ENCODE peak calls at places on chromosomes 5 and 9, in nine cellular contexts. O is effector memory CD4-positive, alpha-beta T cell; S is upper lobe of right lung; D is PC-3; C is stomach; H is pancreas; P is psoas muscle; Y is RWPE1; T is heart left ventricle. F is an unnamed sample.

GRCh38 chr9:33620738-33621439 is 96.8 kb downstream of the ANKRD18B start:
- DNase-seq in O (no peak), S (no peak), D (peak), C (no peak), H (no peak), P (no peak), Y (peak), T (no peak), F (no peak)

GRCh38 chr5:128572546-128573339 is 34.7 kb upstream of the FBN2 start:
- DNase-seq in O (no peak), S (no peak), D (peak), C (no peak), H (no peak), P (no peak), Y (peak), T (no peak), F (no peak)

GRCh38 chr9:72734631-72735030 is 213.2 kb downstream of the TMC1 start:
- DNase-seq in O (no peak), S (no peak), D (no peak), C (no peak), H (no peak), P (no peak), Y (no peak), T (no peak), F (no peak)

GRCh38 chr9:9942764-9943424 is 669.9 kb downstream of the PTPRD start:
- DNase-seq in O (no peak), S (peak), D (peak), C (peak), H (peak), P (peak), Y (peak), T (peak), F (peak)

GRCh38 chr5:103473725-103474124 is 88.9 kb downstream of the NUDT12 start:
- DNase-seq in O (no peak), S (no peak), D (no peak), C (no peak), H (no peak), P (no peak), Y (no peak), T (no peak), F (no peak)

GRCh38 chr5:33734541-33734940 is 157.2 kb downstream of the ADAMTS12 start:
- DNase-seq in O (no peak), S (no peak), D (peak), C (no peak), H (no peak), P (no peak), Y (no peak), T (no peak), F (no peak)

GRCh38 chr9:124311283-124311682 is 53.5 kb downstream of the NEK6 start:
- DNase-seq in O (no peak), S (no peak), D (no peak), C (no peak), H (no peak), P (no peak), Y (no peak), T (no peak), F (no peak)

GRCh38 chr9:18238254-18238653 is 235.7 kb upstream of the ADAMTSL1 start:
- DNase-seq in O (no peak), S (no peak), D (peak), C (no peak), H (no peak), P (no peak), Y (peak), T (no peak), F (peak)

DNA sequence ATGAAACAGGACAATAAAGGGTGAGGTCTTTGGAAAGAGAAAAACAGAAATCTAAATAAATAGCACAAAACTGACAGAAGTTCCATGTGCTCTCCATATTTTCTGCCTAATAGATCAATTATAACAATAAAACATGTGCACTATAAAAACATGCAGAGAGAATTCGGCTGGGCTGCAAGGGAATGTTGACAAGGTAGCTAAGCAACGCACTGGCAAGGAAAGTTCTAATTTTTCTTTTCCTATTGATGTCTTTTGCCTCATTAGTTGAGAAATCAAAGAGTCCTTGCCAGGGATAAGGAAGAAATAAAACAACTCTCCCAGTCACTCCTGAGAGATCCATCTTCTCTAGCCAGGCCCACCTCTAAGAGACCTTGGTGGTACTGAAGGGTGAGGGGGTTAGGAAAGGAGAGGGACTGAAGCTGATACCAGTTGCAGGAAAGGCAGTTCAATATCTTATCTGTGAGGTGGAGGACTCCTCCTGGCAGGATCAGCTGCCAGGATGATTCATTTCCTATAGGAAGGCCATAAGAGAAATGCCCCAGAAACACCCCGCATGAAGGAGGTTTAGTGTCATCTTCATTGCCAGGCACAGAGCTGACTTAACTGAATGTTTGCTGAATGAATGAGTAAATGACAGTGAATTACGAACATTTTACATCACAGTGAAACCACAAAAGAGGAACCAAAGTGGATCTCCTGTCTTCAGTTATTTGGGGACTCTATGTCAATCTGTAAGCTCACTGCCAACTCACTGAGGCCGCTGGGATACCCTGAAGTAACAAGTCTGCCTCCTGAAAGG is 63.7 kb upstream of the IFNK start:
- DNase-seq in O (no peak), S (no peak), D (peak), C (no peak), H (no peak), P (no peak), Y (peak), T (no peak), F (no peak)
- H3K27ac ChIP-seq in O (no peak), S (peak), D (peak), C (peak), H (no peak), P (no peak), Y (no peak), T (no peak), F (peak)

DNA sequence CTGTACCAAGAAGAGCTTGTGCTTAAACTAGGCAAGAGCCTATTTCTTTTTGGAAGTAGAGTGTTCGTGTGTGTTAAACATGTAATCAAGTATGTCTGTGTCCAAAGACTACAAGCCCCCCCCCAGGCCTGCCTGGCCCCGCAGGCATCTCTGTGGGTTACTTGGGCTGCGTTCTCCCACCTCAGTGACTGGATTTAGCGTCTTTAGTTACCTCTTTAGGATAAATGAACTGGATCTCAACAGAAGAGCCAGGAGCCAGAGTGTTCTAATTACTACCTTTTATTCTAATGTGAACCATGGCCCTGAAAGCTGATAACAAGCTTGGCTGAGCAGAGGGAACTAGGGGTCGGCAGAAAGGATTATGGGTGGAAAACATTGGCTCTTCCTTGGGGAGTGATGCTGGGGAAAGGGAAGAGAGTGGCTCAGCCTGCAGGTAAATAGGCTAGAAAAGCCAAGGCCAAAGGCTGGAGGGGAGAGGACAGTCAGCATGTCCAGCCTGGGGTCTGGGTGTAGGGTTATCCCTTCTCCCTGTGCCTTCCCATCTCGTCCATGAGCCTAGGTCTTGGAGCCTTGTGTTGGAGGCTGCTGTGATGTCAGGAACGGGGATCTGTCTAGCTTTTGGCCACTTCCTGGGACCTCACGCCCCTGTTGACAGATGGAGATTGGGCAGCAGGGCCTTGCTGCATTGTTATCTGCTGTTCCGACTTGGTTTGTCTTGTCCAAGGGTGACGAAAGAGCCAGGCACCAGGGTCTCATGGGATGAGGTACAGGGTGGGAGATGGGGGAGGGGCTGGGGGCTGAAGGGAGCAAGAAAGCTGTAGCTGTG is 11.1 kb downstream of the CD74 start:
- DNase-seq in O (no peak), S (no peak), D (no peak), C (no peak), H (no peak), P (no peak), Y (no peak), T (no peak), F (no peak)
- H3K27ac ChIP-seq in O (no peak), S (peak), D (no peak), C (no peak), H (no peak), P (no peak), Y (peak), T (no peak), F (no peak)

GRCh38 chr5:57069115-57069835 is 104.6 kb upstream of the GPBP1 start:
- DNase-seq in O (no peak), S (no peak), D (no peak), C (no peak), H (no peak), P (no peak), Y (no peak), T (no peak), F (no peak)

GRCh38 chr5:57066921-57067914 is 106.6 kb upstream of the GPBP1 start:
- DNase-seq in O (no peak), S (no peak), D (no peak), C (no peak), H (no peak), P (no peak), Y (no peak), T (no peak), F (no peak)

GRCh38 chr5:57063773-57064172 is 110.1 kb upstream of the GPBP1 start:
- DNase-seq in O (no peak), S (no peak), D (no peak), C (no peak), H (no peak), P (no peak), Y (no peak), T (no peak), F (no peak)
- H3K27ac ChIP-seq in O (no peak), S (no peak), D (no peak), C (no peak), H (no peak), P (no peak), Y (no peak), T (no peak), F (no peak)

GRCh38 chr9:116102596-116102995 is 51.0 kb upstream of the PAPPA start:
- DNase-seq in O (no peak), S (no peak), D (no peak), C (no peak), H (no peak), P (no peak), Y (no peak), T (no peak), F (no peak)

GRCh38 chr9:116101516-116101915 is 52.1 kb upstream of the PAPPA start:
- DNase-seq in O (no peak), S (no peak), D (peak), C (no peak), H (no peak), P (no peak), Y (peak), T (no peak), F (no peak)

GRCh38 chr9:116098476-116098875 is 55.1 kb upstream of the PAPPA start:
- DNase-seq in O (no peak), S (no peak), D (no peak), C (no peak), H (no peak), P (no peak), Y (no peak), T (no peak), F (no peak)

GRCh38 chr9:116100711-116101111 is 52.9 kb upstream of the PAPPA start:
- DNase-seq in O (no peak), S (no peak), D (peak), C (no peak), H (no peak), P (no peak), Y (peak), T (no peak), F (peak)

DNA sequence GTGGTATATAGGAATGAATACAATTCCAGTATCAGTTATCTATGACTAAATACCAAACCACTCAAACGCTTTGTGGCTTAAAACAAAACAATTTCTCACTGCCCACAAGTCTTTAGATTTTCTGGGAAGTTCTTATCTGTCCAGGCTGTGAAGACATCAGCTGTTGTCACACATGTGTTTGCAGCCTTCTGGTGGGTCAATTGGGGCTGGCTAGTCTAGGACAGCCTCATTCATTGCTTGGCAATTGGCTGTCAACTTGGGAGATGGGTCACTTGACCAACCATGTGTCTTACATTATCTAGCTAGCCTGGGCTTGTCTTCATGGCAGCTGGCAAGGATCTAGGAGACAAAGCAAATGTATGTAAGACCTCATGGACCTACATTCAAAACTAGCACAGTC is 53.8 kb upstream of the PAPPA start:
- DNase-seq in O (no peak), S (no peak), D (no peak), C (no peak), H (no peak), P (no peak), Y (no peak), T (no peak), F (no peak)
- H3K27ac ChIP-seq in O (no peak), S (no peak), D (peak), C (no peak), H (no peak), P (no peak), Y (no peak), T (no peak), F (no peak)

GRCh38 chr9:91119147-91119546 is 242.6 kb downstream of the AUH start:
- DNase-seq in O (no peak), S (no peak), D (peak), C (no peak), H (no peak), P (no peak), Y (peak), T (no peak), F (no peak)
- H3K27ac ChIP-seq in O (no peak), S (peak), D (peak), C (peak), H (no peak), P (peak), Y (no peak), T (peak), F (no peak)

GRCh38 chr9:90005388-90005787 is 400.6 kb downstream of the GADD45G start:
- DNase-seq in O (no peak), S (no peak), D (no peak), C (no peak), H (no peak), P (no peak), Y (no peak), T (no peak), F (no peak)

GRCh38 chr9:90007516-90008430 is 403.0 kb downstream of the GADD45G start:
- DNase-seq in O (no peak), S (no peak), D (no peak), C (no peak), H (no peak), P (no peak), Y (peak), T (no peak), F (no peak)

GRCh38 chr9:90012825-90013425 is 408.1 kb downstream of the GADD45G start:
- DNase-seq in O (no peak), S (no peak), D (no peak), C (peak), H (no peak), P (no peak), Y (no peak), T (no peak), F (no peak)

GRCh38 chr9:90010793-90011192 is 406.0 kb downstream of the GADD45G start:
- DNase-seq in O (no peak), S (no peak), D (no peak), C (no peak), H (no peak), P (no peak), Y (no peak), T (no peak), F (no peak)

GRCh38 chr9:90009447-90009846 is 404.6 kb downstream of the GADD45G start:
- DNase-seq in O (no peak), S (no peak), D (no peak), C (no peak), H (no peak), P (no peak), Y (no peak), T (no peak), F (no peak)
- H3K27ac ChIP-seq in O (no peak), S (no peak), D (no peak), C (no peak), H (no peak), P (no peak), Y (no peak), T (no peak), F (no peak)

GRCh38 chr5:139708434-139708849 is 60.3 kb downstream of the CXXC5 start:
- DNase-seq in O (no peak), S (no peak), D (no peak), C (no peak), H (no peak), P (no peak), Y (no peak), T (no peak), F (no peak)
- H3K27ac ChIP-seq in O (no peak), S (no peak), D (no peak), C (peak), H (peak), P (no peak), Y (no peak), T (peak), F (peak)

GRCh38 chr5:110063640-110064592 is 374.2 kb downstream of the MAN2A1 start:
- DNase-seq in O (no peak), S (no peak), D (peak), C (no peak), H (no peak), P (no peak), Y (no peak), T (no peak), F (no peak)

GRCh38 chr5:110062246-110062645 is 372.5 kb downstream of the MAN2A1 start:
- DNase-seq in O (no peak), S (no peak), D (no peak), C (no peak), H (no peak), P (no peak), Y (no peak), T (no peak), F (no peak)

GRCh38 chr5:110064593-110065268 is 375.0 kb downstream of the MAN2A1 start:
- DNase-seq in O (no peak), S (no peak), D (no peak), C (no peak), H (no peak), P (no peak), Y (no peak), T (no peak), F (no peak)
- H3K27ac ChIP-seq in O (no peak), S (no peak), D (no peak), C (no peak), H (no peak), P (no peak), Y (no peak), T (no peak), F (no peak)

GRCh38 chr5:137448868-137449267 is 50.3 kb downstream of the SPOCK1 start:
- DNase-seq in O (no peak), S (no peak), D (no peak), C (no peak), H (no peak), P (no peak), Y (no peak), T (no peak), F (no peak)

GRCh38 chr5:137450759-137451158 is 48.4 kb downstream of the SPOCK1 start:
- DNase-seq in O (no peak), S (no peak), D (no peak), C (no peak), H (no peak), P (no peak), Y (no peak), T (no peak), F (no peak)

DNA sequence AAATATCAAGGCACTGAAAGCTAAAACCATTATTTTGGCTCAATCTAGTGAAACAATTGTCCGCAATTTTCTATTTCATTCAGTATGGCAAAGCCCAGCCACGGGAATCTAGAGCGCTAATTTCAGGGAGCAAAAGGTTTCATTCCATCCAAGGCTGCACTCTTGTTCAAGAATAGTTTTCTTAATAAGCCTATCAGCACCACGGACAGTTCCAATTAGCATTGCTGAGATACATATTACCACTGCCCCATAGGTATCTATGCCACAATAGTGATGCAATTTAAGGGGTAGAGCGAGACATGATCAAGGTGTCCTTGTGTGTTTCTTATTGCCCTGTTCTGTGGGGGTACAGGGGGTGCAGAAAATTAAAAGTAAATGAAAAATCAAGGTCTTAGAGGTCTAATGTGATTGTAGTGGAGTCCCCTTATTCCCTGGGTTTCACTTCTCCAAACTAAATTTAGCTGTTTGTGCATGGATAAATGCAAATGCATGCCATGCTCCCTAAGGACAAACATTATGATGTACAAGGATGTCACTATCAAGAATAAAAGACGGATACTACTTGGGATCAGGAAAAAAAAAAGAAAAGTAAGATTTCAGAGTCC is 45.5 kb downstream of the SPOCK1 start:
- DNase-seq in O (no peak), S (no peak), D (peak), C (no peak), H (no peak), P (no peak), Y (peak), T (no peak), F (no peak)
- H3K27ac ChIP-seq in O (no peak), S (no peak), D (no peak), C (no peak), H (no peak), P (no peak), Y (no peak), T (no peak), F (no peak)